ENCODE peak calls at places on chromosomes 7 and 10, in five cellular contexts. N is CD4-positive, alpha-beta T cell; Y is glomerular endothelial cell; D is GM03348; Z is pulmonary artery endothelial cell. P is an unnamed sample.

GRCh38 chr10:104337527-104337984 is 709 bp downstream of the ITPRIP start:
- DNase-seq in D (peak), Y (no peak), N (no peak), Z (no peak), P (no peak)

GRCh38 chr10:30046476-30046875 is 12.9 kb downstream of the JCAD start:
- DNase-seq in D (no peak), Y (no peak), Z (no peak), N (no peak), P (no peak)

GRCh38 chr10:60816624-60817023 is 38.3 kb downstream of the CDK1 start:
- DNase-seq in D (peak), N (no peak), Y (peak), Z (peak), P (peak)

GRCh38 chr10:124152781-124153600 is 59.6 kb upstream of the CHST15 start:
- DNase-seq in Y (peak), Z (peak), N (peak), D (peak), P (peak)

GRCh38 chr10:27240891-27241639 is 468 bp upstream of the ACBD5 start:
- DNase-seq in N (no peak), D (peak), Z (no peak), Y (no peak), P (no peak)

GRCh38 chr10:116296358-116296757 is 23.4 kb upstream of the GFRA1 start:
- DNase-seq in Y (no peak), N (no peak), D (no peak), Z (no peak), P (no peak)

GRCh38 chr7:35411331-35411730 is 157.4 kb upstream of the TBX20 start:
- DNase-seq in Z (no peak), D (no peak), N (no peak), Y (no peak), P (no peak)

GRCh38 chr7:20329389-20330175 is 1.1 kb upstream of the ITGB8 start:
- DNase-seq in Y (no peak), D (peak), Z (no peak), N (no peak), P (peak)

GRCh38 chr7:101814996-101815825 is 2.2 kb upstream of the CUX1 start:
- DNase-seq in Y (no peak), N (peak), D (peak), Z (no peak), P (no peak)

GRCh38 chr7:18425227-18425626 is 70.3 kb upstream of the HDAC9 start:
- DNase-seq in Y (no peak), N (no peak), D (no peak), Z (no peak), P (no peak)

GRCh38 chr10:124152139-124152780 is 58.9 kb upstream of the CHST15 start:
- DNase-seq in Z (no peak), D (peak), N (no peak), Y (no peak), P (no peak)

GRCh38 chr7:133540096-133540860 is 287.4 kb downstream of the EXOC4 start:
- DNase-seq in Y (no peak), D (no peak), Z (no peak), N (no peak), P (no peak)

GRCh38 chr7:146826338-146826737 is 709.7 kb downstream of the CNTNAP2 start:
- DNase-seq in Z (no peak), D (no peak), Y (no peak), N (no peak), P (no peak)

GRCh38 chr10:75773139-75773801 is 341.8 kb downstream of the LRMDA start:
- DNase-seq in Z (no peak), D (no peak), N (no peak), Y (no peak), P (no peak)

GRCh38 chr7:143288836-143289235 is 685 bp downstream of the CASP2 start:
- DNase-seq in Y (no peak), D (peak), Z (no peak), N (no peak), P (no peak)

GRCh38 chr7:48182736-48183369 is 11.6 kb downstream of the ABCA13 start:
- DNase-seq in Y (no peak), Z (no peak), N (no peak), D (peak), P (peak)

GRCh38 chr7:151351967-151352366 is 10.4 kb downstream of the NUB1 start:
- DNase-seq in Y (no peak), N (peak), D (no peak), Z (no peak), P (peak)

GRCh38 chr7:27434729-27435400 is 192.3 kb downstream of the EVX1 start:
- DNase-seq in Y (no peak), N (no peak), D (no peak), Z (no peak), P (no peak)

GRCh38 chr10:78489034-78489433 is 455.4 kb downstream of the RPS24 start:
- DNase-seq in N (no peak), Y (no peak), Z (no peak), D (no peak), P (no peak)

GRCh38 chr10:75477681-75478080 is 46.3 kb downstream of the LRMDA start:
- DNase-seq in D (no peak), N (no peak), Z (no peak), Y (no peak), P (no peak)

GRCh38 chr7:155429651-155430050 is 28.3 kb upstream of the EN2 start:
- DNase-seq in D (no peak), N (no peak), Y (no peak), Z (no peak), P (no peak)

GRCh38 chr7:5773661-5774086 is 7.8 kb downstream of the RNF216 start:
- DNase-seq in Y (peak), Z (peak), D (peak), N (peak), P (peak)

GRCh38 chr10:132846631-132847415 is 60.9 kb upstream of the NKX6-2 start:
- DNase-seq in Z (no peak), N (no peak), Y (no peak), D (no peak), P (no peak)

GRCh38 chr7:119664601-119665000 is 608.4 kb upstream of the KCND2 start:
- DNase-seq in D (peak), Y (peak), N (no peak), Z (peak), P (peak)

GRCh38 chr10:50312464-50313437 is 61.4 kb upstream of the ASAH2 start:
- DNase-seq in N (no peak), D (peak), Z (no peak), Y (no peak), P (no peak)

GRCh38 chr10:77493851-77494788 is 143.5 kb downstream of the KCNMA1 start:
- DNase-seq in D (peak), Y (no peak), Z (no peak), N (no peak), P (peak)

GRCh38 chr7:128389815-128390329 is 19.9 kb downstream of the IMPDH1 start:
- DNase-seq in Y (no peak), Z (no peak), D (no peak), N (no peak), P (no peak)

GRCh38 chr10:68406111-68406814 is 814 bp downstream of the RUFY2 start:
- DNase-seq in D (peak), Y (no peak), Z (peak), N (peak), P (peak)

GRCh38 chr10:112365451-112365850 is 8.5 kb upstream of the ACSL5 start:
- DNase-seq in N (no peak), Z (no peak), D (no peak), Y (no peak), P (no peak)

GRCh38 chr10:29324220-29324831 is 35.5 kb downstream of the LYZL1 start:
- DNase-seq in Z (no peak), D (no peak), Y (no peak), N (no peak), P (no peak)

GRCh38 chr7:40827217-40828085 is 692.6 kb downstream of the SUGCT start:
- DNase-seq in D (peak), Y (no peak), Z (no peak), N (no peak), P (no peak)

GRCh38 chr7:28093617-28094232 is 86.9 kb downstream of the JAZF1 start:
- DNase-seq in N (peak), Y (no peak), Z (no peak), D (peak), P (peak)

GRCh38 chr10:62115842-62116241 is 152.8 kb downstream of the RTKN2 start:
- DNase-seq in D (no peak), Z (no peak), Y (no peak), N (no peak), P (no peak)

GRCh38 chr7:55550010-55550409 is 22.3 kb downstream of the VOPP1 start:
- DNase-seq in D (no peak), N (no peak), Z (no peak), Y (no peak), P (peak)

GRCh38 chr7:149765399-149766121 is 7.8 kb downstream of the ZNF467 start:
- DNase-seq in Z (no peak), N (no peak), Y (no peak), D (no peak), P (no peak)

GRCh38 chr10:17811466-17811865 is 2.3 kb downstream of the MRC1 start:
- DNase-seq in D (no peak), Y (no peak), N (no peak), Z (no peak), P (no peak)

GRCh38 chr7:139984642-139985539 is 77.9 kb downstream of the PARP12 start:
- DNase-seq in D (no peak), Y (no peak), Z (no peak), N (no peak), P (no peak)

GRCh38 chr7:125098377-125098970 is 168.8 kb upstream of the POT1 start:
- DNase-seq in Z (no peak), N (no peak), D (no peak), Y (no peak), P (no peak)